ENCODE peak calls at places on chromosomes 11 and 22, in ten cellular contexts. E, P, D, S, K, R, Z, H, X and T are unnamed samples.

GRCh38 chr11:57310630-57311086 is 14.1 kb downstream of the TNKS1BP1 start:
- DNase-seq in P (no peak), R (no peak), X (peak; percentile 13), E (peak; percentile 51), Z (no peak), S (no peak), H (no peak), K (no peak), D (no peak), T (no peak)

GRCh38 chr11:121334973-121335711 is 42.6 kb downstream of the SC5D start:
- DNase-seq in S (no peak), P (no peak), Z (no peak), D (no peak), X (peak; percentile 6), R (no peak), K (no peak), E (peak; percentile 3), H (no peak), T (no peak)

GRCh38 chr22:19164425-19164824 is 14.1 kb downstream of the SLC25A1 start:
- DNase-seq in Z (no peak), D (no peak), K (no peak), H (no peak), P (no peak), S (no peak), R (no peak), E (no peak), X (no peak), T (no peak)

GRCh38 chr11:111698852-111699559 is 67.2 kb downstream of the PPP2R1B start:
- DNase-seq in H (no peak), S (no peak), Z (no peak), K (no peak), E (no peak), D (no peak), P (no peak), R (no peak), X (no peak), T (no peak)

GRCh38 chr11:130689222-130689908 is 226.9 kb downstream of the SNX19 start:
- DNase-seq in E (no peak), Z (no peak), H (no peak), P (no peak), S (no peak), R (no peak), X (no peak), D (no peak), K (no peak), T (no peak)

GRCh38 chr11:89495951-89496350 is 4.8 kb upstream of the NOX4 start:
- DNase-seq in K (no peak), S (no peak), D (no peak), E (peak; percentile 94), Z (no peak), R (no peak), X (peak; percentile 70), P (no peak), H (no peak), T (no peak)

GRCh38 chr22:31748490-31748889 is 1.4 kb downstream of the PRR14L start:
- DNase-seq in E (no peak), H (no peak), D (no peak), P (no peak), Z (no peak), S (no peak), X (peak; percentile 8), R (no peak), K (no peak), T (no peak)

GRCh38 chr11:14094481-14095037 is 132.0 kb downstream of the SPON1 start:
- DNase-seq in Z (no peak), H (no peak), K (no peak), S (no peak), R (no peak), D (no peak), E (no peak), X (no peak), P (no peak), T (no peak)

GRCh38 chr11:133619973-133620372 is 87.7 kb upstream of the OPCML start:
- DNase-seq in D (no peak), K (no peak), E (no peak), X (no peak), S (no peak), H (no peak), R (no peak), Z (no peak), P (no peak), T (no peak)

GRCh38 chr11:79332017-79332416 is 108.8 kb downstream of the TENM4 start:
- DNase-seq in S (no peak), Z (no peak), H (no peak), X (no peak), P (no peak), E (peak; percentile 19), R (no peak), D (no peak), K (no peak), T (peak; percentile 45)

GRCh38 chr11:441043-441417 is 781 bp downstream of the ANO9 start:
- DNase-seq in P (no peak), E (no peak), Z (no peak), R (no peak), S (no peak), D (no peak), K (no peak), H (no peak), X (no peak), T (peak; percentile 31)

GRCh38 chr11:27233654-27234042 is 129.4 kb downstream of the CCDC34 start:
- DNase-seq in R (no peak), E (peak; percentile 55), H (peak; percentile 48), D (no peak), Z (no peak), K (no peak), X (no peak), S (no peak), P (no peak), T (no peak)

GRCh38 chr11:90326647-90327046 is 103.8 kb upstream of the CHORDC1 start:
- DNase-seq in H (no peak), K (no peak), X (no peak), S (no peak), P (no peak), E (no peak), Z (no peak), R (no peak), D (no peak), T (no peak)

GRCh38 chr11:34351687-34352469 is 5.9 kb downstream of the ABTB2 start:
- DNase-seq in D (no peak), H (no peak), E (no peak), X (no peak), S (no peak), K (no peak), R (no peak), Z (no peak), P (no peak), T (no peak)

GRCh38 chr11:40274017-40274416 is 1185.4 kb downstream of the LRRC4C start:
- DNase-seq in P (no peak), E (peak; percentile 11), Z (no peak), R (no peak), D (no peak), X (peak; percentile 74), H (no peak), K (no peak), S (no peak), T (no peak)

GRCh38 chr11:77884186-77884828 is 63.4 kb downstream of the AAMDC start:
- DNase-seq in Z (no peak), E (peak; percentile 86), K (no peak), H (no peak), R (no peak), S (no peak), D (no peak), X (peak; percentile 60), P (no peak), T (no peak)

GRCh38 chr22:20422271-20422958 is 15.2 kb downstream of the SCARF2 start:
- DNase-seq in D (no peak), R (no peak), H (no peak), E (peak; percentile 97), Z (no peak), X (peak; percentile 63), P (no peak), S (no peak), K (no peak), T (no peak)

GRCh38 chr11:45429719-45430118 is 143.6 kb upstream of the SYT13 start:
- DNase-seq in P (no peak), D (no peak), K (no peak), Z (no peak), E (no peak), S (no peak), X (no peak), R (no peak), H (no peak), T (no peak)

GRCh38 chr11:12189543-12190235 is 79.3 kb downstream of the MICAL2 start:
- DNase-seq in H (peak; percentile 61), R (no peak), D (peak; percentile 85), Z (no peak), E (no peak), S (no peak), K (peak; percentile 24), P (no peak), X (no peak), T (no peak)

GRCh38 chr11:39541945-39542351 is 1917.5 kb downstream of the LRRC4C start:
- DNase-seq in Z (no peak), E (no peak), D (no peak), P (no peak), R (no peak), H (no peak), K (no peak), S (no peak), X (no peak), T (no peak)

GRCh38 chr11:13277719-13278619 is at the start of gene BMAL1:
- DNase-seq in D (peak; percentile 30), K (peak; percentile 28), Z (no peak), H (no peak), X (no peak), P (peak; percentile 42), S (no peak), E (no peak), R (peak; percentile 55), T (peak; percentile 80)

GRCh38 chr11:109039611-109040010 is 374.7 kb downstream of the DDX10 start:
- DNase-seq in P (no peak), H (no peak), D (no peak), X (no peak), R (no peak), Z (no peak), S (no peak), K (no peak), E (no peak), T (no peak)

GRCh38 chr11:47797633-47798032 is 30.5 kb upstream of the FNBP4 start:
- DNase-seq in X (peak; percentile 74), D (no peak), S (no peak), E (peak; percentile 68), K (no peak), P (peak; percentile 28), H (no peak), R (no peak), Z (no peak), T (no peak)

GRCh38 chr22:48758021-48758561 is 1069.6 kb downstream of the BRD1 start:
- DNase-seq in H (no peak), Z (no peak), X (no peak), P (no peak), S (no peak), D (peak; percentile 1), R (no peak), K (no peak), E (no peak), T (peak; percentile 6)

GRCh38 chr11:2585566-2586090 is 114.2 kb downstream of the KCNQ1OT1 start:
- DNase-seq in X (no peak), D (no peak), R (no peak), E (no peak), H (no peak), S (no peak), Z (no peak), P (no peak), K (no peak), T (peak; percentile 26)

GRCh38 chr22:36764641-36765040 is 11.3 kb downstream of the IFT27 start:
- DNase-seq in D (no peak), Z (no peak), H (no peak), S (no peak), K (no peak), E (no peak), R (no peak), X (no peak), P (no peak), T (no peak)

GRCh38 chr11:127074151-127074761 is 73.7 kb upstream of the KIRREL3 start:
- DNase-seq in X (peak; percentile 71), Z (peak; percentile 17), E (peak; percentile 92), R (no peak), D (no peak), P (no peak), S (no peak), H (no peak), K (no peak), T (no peak)

GRCh38 chr22:17536269-17536668 is 27.0 kb upstream of the SLC25A18 start:
- DNase-seq in E (peak; percentile 37), S (peak; percentile 47), X (no peak), Z (no peak), R (no peak), P (no peak), D (no peak), H (no peak), K (no peak), T (no peak)